ENCODE peak calls at places on chromosomes 1 and 21, in nine cellular contexts. E, N, S, V, L, Y, R, Q and I are unnamed samples.

GRCh38 chr1:201786824-201787223 is 42.1 kb upstream of the IPO9 start:
- DNase-seq in V (no peak), L (no peak), N (no peak), Q (peak; percentile 33), Y (no peak), S (no peak), R (no peak), E (no peak), I (no peak)

GRCh38 chr1:101526813-101527212 is 290.0 kb downstream of the S1PR1 start:
- DNase-seq in S (peak; percentile 86), R (no peak), Y (no peak), E (no peak), V (no peak), N (no peak), L (no peak), Q (no peak), I (no peak)

GRCh38 chr1:16980473-16981268 is at the start of gene MFAP2:
- DNase-seq in Q (no peak), Y (no peak), R (no peak), S (peak; percentile 23), V (peak; percentile 35), E (no peak), N (no peak), L (no peak), I (no peak)

GRCh38 chr21:37546949-37547614 is 180.5 kb downstream of the DYRK1A start:
- DNase-seq in Y (no peak), Q (no peak), S (peak; percentile 26), N (no peak), V (peak; percentile 25), E (peak; percentile 97), L (no peak), R (peak; percentile 31), I (no peak)

GRCh38 chr1:222642468-222642867 is 24.6 kb downstream of the MIA3 start:
- DNase-seq in V (no peak), R (no peak), S (no peak), L (no peak), N (no peak), Y (no peak), E (no peak), Q (no peak), I (no peak)

GRCh38 chr1:21874328-21874727 is 62.3 kb downstream of the LDLRAD2 start:
- DNase-seq in E (peak; percentile 67), N (no peak), V (no peak), S (peak; percentile 70), Q (no peak), Y (no peak), R (no peak), L (no peak), I (no peak)

GRCh38 chr1:23126801-23127200 is 41.9 kb downstream of the LUZP1 start:
- DNase-seq in V (no peak), Q (no peak), E (no peak), S (no peak), N (no peak), L (no peak), R (no peak), Y (no peak), I (no peak)

GRCh38 chr1:210299501-210299900 is 29.2 kb upstream of the HHAT start:
- DNase-seq in S (no peak), L (no peak), V (no peak), N (no peak), Y (no peak), E (no peak), R (no peak), Q (no peak), I (no peak)

GRCh38 chr1:185775505-185775904 is 41.3 kb downstream of the HMCN1 start:
- DNase-seq in E (peak; percentile 8), S (peak; percentile 95), Y (no peak), L (no peak), N (no peak), Q (no peak), R (no peak), V (no peak), I (no peak)

GRCh38 chr1:68725353-68725752 is 228.5 kb upstream of the DEPDC1 start:
- DNase-seq in S (peak; percentile 83), Y (no peak), N (no peak), V (no peak), Q (no peak), E (no peak), L (no peak), R (no peak), I (no peak)

GRCh38 chr1:28887835-28888682 is 26.3 kb upstream of the EPB41 start:
- DNase-seq in L (no peak), E (peak; percentile 9), S (no peak), V (peak; percentile 67), R (no peak), N (no peak), Y (no peak), Q (no peak), I (no peak)

GRCh38 chr21:46517361-46517760 is 58.7 kb downstream of the DIP2A start:
- DNase-seq in Q (no peak), Y (no peak), E (no peak), L (no peak), N (peak; percentile 26), V (no peak), S (no peak), R (no peak), I (no peak)

GRCh38 chr1:168279253-168279652 is 1.4 kb upstream of the TBX19 start:
- DNase-seq in E (no peak), N (no peak), R (no peak), V (no peak), Q (no peak), L (no peak), Y (no peak), S (peak; percentile 26), I (no peak)